ENCODE peak calls at places on chromosomes 5 and 9, in six cellular contexts. X is keratinocyte; N is CD8-positive, alpha-beta T cell; J is body of pancreas; F is K562; Z is tibial nerve. Q is an unnamed sample.

GRCh38 chr5:133882107-133882695 is 86.2 kb downstream of the C5orf15 start:
- DNase-seq in X (no peak), N (no peak), J (no peak), F (no peak), Z (no peak), Q (no peak)

GRCh38 chr5:174409971-174410370 is 314.4 kb upstream of the MSX2 start:
- DNase-seq in X (no peak), N (no peak), J (no peak), F (no peak), Z (no peak), Q (no peak)

GRCh38 chr5:129670944-129671343 is 77.0 kb upstream of the MINAR2 start:
- DNase-seq in X (no peak), N (no peak), J (no peak), F (no peak), Z (no peak), Q (no peak)

GRCh38 chr9:115209601-115210306 is 91.8 kb upstream of the TNC start:
- DNase-seq in X (peak; percentile 58), N (no peak), J (no peak), F (no peak), Z (no peak), Q (no peak)

GRCh38 chr5:34929720-34930526 is 564 bp downstream of the DNAJC21 start:
- DNase-seq in X (no peak), N (peak; percentile 47), J (peak; percentile 89), F (peak; percentile 80), Z (peak; percentile 75), Q (peak; percentile 72)

GRCh38 chr9:70941191-70941590 is 180.2 kb downstream of the TRPM3 start:
- DNase-seq in X (no peak), N (no peak), J (no peak), F (no peak), Z (no peak), Q (no peak)

GRCh38 chr9:93187047-93187446 is 3.1 kb downstream of the WNK2 start:
- DNase-seq in X (no peak), N (no peak), J (no peak), F (no peak), Z (no peak), Q (no peak)

GRCh38 chr9:126128494-126129142 is 198.0 kb upstream of the MVB12B start:
- DNase-seq in X (no peak), N (no peak), J (no peak), F (no peak), Z (no peak), Q (no peak)

GRCh38 chr5:172150514-172151425 is 37.3 kb downstream of the STK10 start:
- DNase-seq in X (no peak), N (no peak), J (no peak), F (no peak), Z (peak; percentile 44), Q (no peak)
- H3K27ac ChIP-seq in X (no peak overlapping the region), N (peak overlapping the region; percentile 40), J (peak overlapping the region; percentile 36), F (peak overlapping the region; percentile 46), Z (peak overlapping the region; percentile 83), Q (no peak overlapping the region)

GRCh38 chr9:128916204-128916603 is 4.6 kb upstream of the PHYHD1 start:
- DNase-seq in X (no peak), N (no peak), J (peak; percentile 54), F (no peak), Z (no peak), Q (no peak)
- H3K27ac ChIP-seq in X (peak overlapping the region; percentile 56), N (no peak overlapping the region), J (peak overlapping the region; percentile 94), F (no peak overlapping the region), Z (peak overlapping the region; percentile 98), Q (peak overlapping the region; percentile 91)

DNA sequence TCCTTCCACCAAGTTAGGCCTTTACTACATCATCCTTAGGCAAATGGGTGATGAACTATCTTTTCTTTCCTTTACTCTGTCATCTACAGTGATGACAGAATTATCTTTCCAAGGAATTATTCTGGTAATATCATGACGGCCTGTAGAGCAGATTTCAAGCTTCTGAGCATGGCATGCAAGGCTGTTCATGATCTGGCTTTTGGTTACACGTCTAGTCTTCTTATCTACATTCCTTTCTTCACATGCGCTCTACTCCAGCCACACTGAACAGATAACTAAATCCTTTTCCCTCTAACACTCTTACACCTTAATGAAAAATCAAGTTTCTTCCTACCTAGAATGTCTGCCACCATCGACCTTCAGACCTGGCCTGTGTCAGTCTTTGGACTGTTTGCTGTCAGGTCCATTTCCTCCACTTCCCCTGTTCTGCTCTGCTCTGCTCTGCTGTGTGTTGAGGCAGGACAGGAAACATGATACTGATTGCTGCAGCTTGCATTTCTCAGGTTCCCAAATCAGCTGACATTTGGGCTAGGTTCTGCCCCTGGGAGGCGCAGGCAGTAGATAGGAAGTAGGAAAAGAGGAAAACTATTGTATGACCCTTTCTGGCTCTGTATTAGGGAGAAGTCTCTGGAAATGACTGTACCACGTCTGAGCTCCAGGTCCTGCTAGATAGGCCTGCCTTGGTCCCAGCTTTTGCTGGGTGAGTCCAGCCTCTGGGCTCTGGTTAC is 4.2 kb downstream of the SCGB3A2 start:
- DNase-seq in X (no peak), N (no peak), J (no peak), F (no peak), Z (no peak), Q (no peak)
- H3K27ac ChIP-seq in X (no peak overlapping the region), N (no peak overlapping the region), J (no peak overlapping the region), F (no peak overlapping the region), Z (no peak overlapping the region), Q (no peak overlapping the region)

DNA sequence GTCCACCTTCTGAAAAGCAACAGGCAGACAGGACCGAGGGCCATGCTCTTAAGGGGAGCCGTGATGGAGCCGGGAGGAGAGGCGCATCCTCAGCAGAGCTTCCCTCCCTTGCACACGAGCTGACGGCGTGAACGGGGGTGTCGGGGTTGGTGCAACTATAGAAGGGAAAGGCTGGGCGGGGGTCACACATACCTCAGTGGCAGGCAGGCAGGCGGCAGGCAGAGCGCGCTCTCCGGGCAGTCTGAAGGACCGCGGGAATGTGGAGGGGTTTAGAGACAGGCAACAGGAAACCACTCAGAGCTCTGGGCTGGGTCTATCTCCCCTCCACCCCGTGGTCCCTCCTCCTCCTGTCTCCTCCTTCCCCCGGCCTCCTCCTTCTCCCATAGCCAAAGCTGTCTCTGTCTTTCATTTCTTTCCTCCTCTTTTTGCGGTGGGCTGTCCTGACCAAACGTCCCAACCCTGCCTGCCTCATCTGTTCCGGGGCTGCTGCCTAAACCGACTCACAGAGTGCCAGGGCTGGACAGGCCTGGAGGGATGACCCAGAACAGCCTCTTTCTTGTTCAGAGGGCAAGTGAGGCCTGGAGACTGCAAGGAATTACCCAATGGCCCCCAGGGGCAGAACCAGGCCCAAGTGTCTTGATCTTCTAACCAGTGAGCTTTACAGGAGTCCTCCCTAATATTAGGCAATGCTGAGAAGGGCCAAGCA is at the start of gene SPARC:
- DNase-seq in X (no peak), N (no peak), J (peak; percentile 41), F (no peak), Z (peak; percentile 84), Q (peak; percentile 50)
- H3K27ac ChIP-seq in X (peak within 1 kb of the TSS; percentile 63), N (no peak within 1 kb of the TSS), J (peak within 1 kb of the TSS; percentile 55), F (no peak within 1 kb of the TSS), Z (peak within 1 kb of the TSS; percentile 91), Q (peak within 1 kb of the TSS; percentile 88)

GRCh38 chr5:150570333-150570732 is 62.4 kb downstream of the NDST1 start:
- DNase-seq in X (no peak), N (no peak), J (no peak), F (no peak), Z (no peak), Q (no peak)

GRCh38 chr5:150562832-150563231 is 54.9 kb downstream of the NDST1 start:
- DNase-seq in X (no peak), N (no peak), J (peak; percentile 48), F (no peak), Z (peak; percentile 51), Q (peak; percentile 7)

GRCh38 chr5:150565868-150566267 is 57.9 kb downstream of the NDST1 start:
- DNase-seq in X (no peak), N (no peak), J (no peak), F (no peak), Z (no peak), Q (no peak)

GRCh38 chr5:150568663-150569062 is 60.7 kb downstream of the NDST1 start:
- DNase-seq in X (no peak), N (no peak), J (no peak), F (no peak), Z (no peak), Q (no peak)

DNA sequence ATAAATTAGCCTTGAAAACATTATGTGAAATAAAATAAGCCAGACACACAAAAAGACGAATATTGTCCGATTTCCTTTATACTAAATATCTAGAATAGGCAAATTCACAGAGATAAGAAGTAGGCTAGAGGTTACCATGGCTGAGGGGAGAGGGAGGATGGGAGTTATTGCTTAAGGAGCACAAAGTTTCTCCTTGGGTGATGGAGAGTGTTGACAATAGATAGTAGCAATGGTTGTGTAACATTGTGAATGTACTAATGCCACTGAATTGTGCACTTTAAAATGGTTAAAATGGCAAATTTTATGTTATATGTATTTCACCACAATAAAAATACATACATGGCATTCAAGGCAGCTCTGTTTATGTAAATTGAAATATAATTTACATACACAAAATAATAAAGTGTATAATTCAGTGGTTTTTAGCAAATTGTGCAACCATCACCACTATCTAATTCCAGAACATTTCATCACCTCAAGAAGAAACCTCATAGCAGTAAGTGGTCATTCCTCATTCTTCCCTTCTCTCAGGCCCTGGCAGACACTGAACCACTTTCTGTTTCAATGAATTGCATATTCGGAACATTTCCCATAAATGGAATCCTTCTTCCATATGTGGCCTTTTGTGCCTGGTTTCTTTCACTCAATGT is 59.2 kb downstream of the NDST1 start:
- DNase-seq in X (no peak), N (no peak), J (no peak), F (no peak), Z (no peak), Q (no peak)
- H3K27ac ChIP-seq in X (no peak overlapping the region), N (no peak overlapping the region), J (no peak overlapping the region), F (no peak overlapping the region), Z (peak overlapping the region; percentile 72), Q (no peak overlapping the region)

DNA sequence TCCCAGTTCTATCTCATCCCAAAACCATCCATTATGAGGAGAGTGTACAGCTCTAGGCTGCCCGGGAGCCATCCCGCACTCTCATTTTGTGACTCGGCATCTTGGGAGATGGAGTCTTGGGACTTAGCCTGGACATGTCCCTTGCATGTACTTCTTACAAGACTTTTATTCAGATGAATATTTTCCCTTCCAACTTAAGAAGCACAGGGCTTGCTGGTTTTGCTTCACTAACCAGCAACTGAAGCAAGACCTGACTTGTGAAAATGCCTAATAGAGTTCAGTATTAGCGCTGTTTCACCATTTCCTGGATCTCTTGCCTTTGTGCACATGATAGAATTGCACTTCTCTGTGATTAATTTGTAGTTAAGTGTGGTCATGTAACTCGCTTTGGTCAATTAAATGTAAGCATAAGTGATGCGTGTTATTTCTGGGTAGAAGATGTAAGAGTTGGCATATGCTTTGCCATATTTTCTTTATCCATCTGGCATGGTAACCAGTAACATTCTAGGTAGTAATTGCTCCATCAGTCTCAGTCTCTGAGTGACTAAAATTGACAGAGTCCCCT is 55.8 kb downstream of the PDCD1LG2 start:
- DNase-seq in X (peak; percentile 67), N (no peak), J (no peak), F (no peak), Z (no peak), Q (no peak)
- H3K27ac ChIP-seq in X (peak overlapping the region; percentile 87), N (no peak overlapping the region), J (no peak overlapping the region), F (no peak overlapping the region), Z (no peak overlapping the region), Q (no peak overlapping the region)

DNA sequence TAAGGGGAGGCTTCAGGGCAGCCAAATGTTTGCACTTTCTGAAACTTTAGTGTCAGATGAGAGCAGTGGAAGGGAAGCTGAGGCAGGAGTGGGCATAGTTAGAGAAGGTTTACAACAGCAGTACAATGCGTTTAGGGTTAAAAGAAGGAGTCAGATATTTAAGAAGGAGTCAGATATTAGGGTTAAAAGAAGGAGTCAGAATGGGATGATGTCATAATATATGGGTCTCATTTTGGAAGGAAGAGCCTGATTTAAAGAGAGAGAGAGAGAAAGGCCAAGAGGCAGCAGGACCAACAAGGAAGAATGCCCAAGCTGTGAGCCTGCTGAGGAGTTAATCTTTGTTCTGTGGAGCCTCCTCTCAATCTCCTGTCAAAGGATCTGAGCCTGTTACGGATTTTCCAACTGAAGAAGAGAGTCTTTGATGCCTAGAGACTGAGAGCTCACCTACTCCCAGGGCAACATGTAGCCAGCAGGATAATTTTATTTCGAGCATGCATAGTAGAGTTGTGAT is 9.5 kb downstream of the ISL1 start:
- DNase-seq in X (no peak), N (no peak), J (no peak), F (no peak), Z (no peak), Q (no peak)
- H3K27ac ChIP-seq in X (no peak overlapping the region), N (no peak overlapping the region), J (no peak overlapping the region), F (no peak overlapping the region), Z (no peak overlapping the region), Q (no peak overlapping the region)

Q was measured in caudate nucleus.